ENCODE peak calls at places on chromosomes 7 and 10, in six cellular contexts. Z is transverse colon, V is GM12864, P is fibroblast of mammary gland, X is HL-60, J is brain microvascular endothelial cell. K is an unnamed sample.

GRCh38 chr10:34273340-34273739 is 541.8 kb downstream of the PARD3 start:
- DNase-seq in Z (no peak), V (no peak), P (no peak), X (no peak), J (no peak), K (no peak)

GRCh38 chr10:8130973-8131911 is 76.8 kb downstream of the GATA3 start:
- DNase-seq in Z (no peak), V (peak), P (peak), X (no peak), J (no peak), K (peak)

GRCh38 chr10:119333146-119333792 is 125.9 kb downstream of the GRK5 start:
- DNase-seq in Z (no peak), V (no peak), P (peak), X (no peak), J (peak), K (no peak)

GRCh38 chr10:16570731-16571130 is 49.1 kb upstream of the C1QL3 start:
- DNase-seq in Z (no peak), V (peak), P (no peak), X (no peak), J (no peak), K (no peak)

GRCh38 chr10:132193907-132194552 is 7.3 kb downstream of the DPYSL4 start:
- DNase-seq in Z (no peak), V (no peak), P (no peak), X (peak), J (no peak), K (no peak)

GRCh38 chr7:84454174-84454959 is 259.8 kb upstream of the SEMA3A start:
- DNase-seq in Z (no peak), V (no peak), P (peak), X (no peak), J (no peak), K (peak)

GRCh38 chr7:134254311-134254710 is 62.4 kb downstream of the SLC35B4 start:
- DNase-seq in Z (no peak), V (no peak), P (peak), X (no peak), J (no peak), K (no peak)

GRCh38 chr7:45347804-45348203 is 190.2 kb downstream of the RAMP3 start:
- DNase-seq in Z (no peak), V (no peak), P (peak), X (no peak), J (peak), K (peak)

GRCh38 chr10:24894309-24894708 is 58.1 kb downstream of the PRTFDC1 start:
- DNase-seq in Z (no peak), V (no peak), P (peak), X (no peak), J (peak), K (peak)

GRCh38 chr10:91672021-91672608 is 39.2 kb upstream of the PPP1R3C start:
- DNase-seq in Z (no peak), V (no peak), P (peak), X (no peak), J (peak), K (peak)

GRCh38 chr10:132987671-132988571 is 45.6 kb upstream of the CFAP46 start:
- DNase-seq in Z (no peak), V (no peak), P (peak), X (no peak), J (peak), K (peak)

GRCh38 chr10:72779874-72780273 is 87.9 kb downstream of the MCU start:
- DNase-seq in Z (no peak), V (no peak), P (no peak), X (no peak), J (no peak), K (no peak)

GRCh38 chr10:60351191-60351853 is 38.4 kb downstream of the ANK3 start:
- DNase-seq in Z (no peak), V (no peak), P (no peak), X (no peak), J (no peak), K (no peak)

GRCh38 chr10:73999703-74000102 is 1.8 kb downstream of the VCL start:
- DNase-seq in Z (no peak), V (no peak), P (peak), X (no peak), J (no peak), K (peak)

GRCh38 chr7:5348134-5349004 is 65.6 kb downstream of the SLC29A4 start:
- DNase-seq in Z (no peak), V (no peak), P (no peak), X (no peak), J (no peak), K (no peak)

GRCh38 chr10:129870042-129870757 is 93.9 kb downstream of the EBF3 start:
- DNase-seq in Z (no peak), V (no peak), P (no peak), X (no peak), J (no peak), K (no peak)

GRCh38 chr7:1883031-1883761 is 213.1 kb downstream of the ELFN1 start:
- DNase-seq in Z (no peak), V (no peak), P (peak), X (peak), J (peak), K (peak)

GRCh38 chr7:76352193-76352592 is 6.6 kb downstream of the YWHAG start:
- DNase-seq in Z (no peak), V (no peak), P (peak), X (no peak), J (no peak), K (no peak)

GRCh38 chr7:29370531-29371314 is 176.1 kb downstream of the CHN2 start:
- DNase-seq in Z (peak), V (no peak), P (peak), X (no peak), J (peak), K (peak)

GRCh38 chr10:110556993-110557601 is 10.4 kb upstream of the SMC3 start:
- DNase-seq in Z (peak), V (no peak), P (peak), X (no peak), J (peak), K (peak)

GRCh38 chr10:126597206-126597605 is 73.3 kb downstream of the C10orf90 start:
- DNase-seq in Z (no peak), V (no peak), P (peak), X (no peak), J (no peak), K (no peak)

GRCh38 chr7:95886501-95887090 is 114.2 kb downstream of the DYNC1I1 start:
- DNase-seq in Z (no peak), V (no peak), P (peak), X (no peak), J (peak), K (no peak)

GRCh38 chr10:50585921-50586739 is 37.6 kb downstream of the SGMS1 start:
- DNase-seq in Z (no peak), V (no peak), P (peak), X (peak), J (peak), K (peak)

GRCh38 chr10:340646-341045 is 205.4 kb downstream of the ZMYND11 start:
- DNase-seq in Z (no peak), V (no peak), P (no peak), X (no peak), J (no peak), K (no peak)

GRCh38 chr10:133236411-133237240 is 1.0 kb upstream of the VENTX start:
- DNase-seq in Z (no peak), V (no peak), P (no peak), X (no peak), J (no peak), K (no peak)

GRCh38 chr10:93224005-93224779 is 150.5 kb downstream of the CYP26A1 start:
- DNase-seq in Z (no peak), V (no peak), P (peak), X (no peak), J (no peak), K (no peak)

GRCh38 chr10:96719205-96719604 is 1.1 kb downstream of the PIK3AP1 start:
- DNase-seq in Z (no peak), V (no peak), P (no peak), X (no peak), J (no peak), K (no peak)
- TF ChIP-seq CTCF in Z (no peak), V (peak), P (no peak), X (no peak), J (no peak), K (no peak)

GRCh38 chr7:20793686-20794394 is 7.2 kb upstream of the SP8 start:
- DNase-seq in Z (no peak), V (no peak), P (no peak), X (no peak), J (no peak), K (no peak)
- H3K4me3 ChIP-seq in Z (no peak), V (no peak), P (no peak), X (no peak), J (no peak), K (no peak)

GRCh38 chr7:66740302-66740979 is at the start of gene RABGEF1:
- DNase-seq in Z (peak), V (peak), P (peak), X (peak), J (peak), K (peak)
- TF ChIP-seq CTCF in Z (no peak), V (no peak), P (no peak), X (no peak), J (no peak), K (no peak)

GRCh38 chr10:128211064-128211504 is 84.9 kb upstream of the MKI67 start:
- DNase-seq in Z (no peak), V (no peak), P (no peak), X (no peak), J (no peak), K (no peak)
- H3K4me3 ChIP-seq in Z (peak), V (no peak), P (no peak), X (no peak), J (no peak), K (no peak)

DNA sequence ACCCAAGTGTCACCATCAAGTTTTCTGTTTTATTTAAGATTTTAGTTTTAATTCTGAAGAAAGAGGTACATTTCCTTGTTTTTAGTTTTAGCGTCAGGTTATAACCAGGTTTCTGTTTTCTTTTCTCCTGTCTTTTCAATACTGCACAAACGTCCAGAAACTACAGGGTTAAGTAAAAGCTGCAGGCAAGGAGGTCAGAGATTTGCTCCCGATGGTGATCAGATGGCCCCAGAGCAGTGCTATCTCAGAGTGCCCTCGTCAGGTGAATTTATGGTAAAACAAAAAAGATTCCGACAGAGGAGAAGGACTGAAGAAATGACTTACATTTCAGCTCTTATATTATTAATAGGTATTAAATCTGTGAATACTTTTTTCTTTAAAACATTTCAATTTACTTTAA is 128.2 kb downstream of the STRA8 start:
- DNase-seq in Z (no peak), V (no peak), P (no peak), X (no peak), J (no peak), K (no peak)
- TF ChIP-seq CTCF in Z (no peak), V (no peak), P (no peak), X (no peak), J (no peak), K (no peak)

GRCh38 chr7:80037689-80038088 is 96.9 kb upstream of the GNAI1 start:
- DNase-seq in Z (no peak), V (no peak), P (no peak), X (no peak), J (no peak), K (no peak)
- H3K4me3 ChIP-seq in Z (no peak), V (no peak), P (no peak), X (no peak), J (no peak), K (no peak)

DNA sequence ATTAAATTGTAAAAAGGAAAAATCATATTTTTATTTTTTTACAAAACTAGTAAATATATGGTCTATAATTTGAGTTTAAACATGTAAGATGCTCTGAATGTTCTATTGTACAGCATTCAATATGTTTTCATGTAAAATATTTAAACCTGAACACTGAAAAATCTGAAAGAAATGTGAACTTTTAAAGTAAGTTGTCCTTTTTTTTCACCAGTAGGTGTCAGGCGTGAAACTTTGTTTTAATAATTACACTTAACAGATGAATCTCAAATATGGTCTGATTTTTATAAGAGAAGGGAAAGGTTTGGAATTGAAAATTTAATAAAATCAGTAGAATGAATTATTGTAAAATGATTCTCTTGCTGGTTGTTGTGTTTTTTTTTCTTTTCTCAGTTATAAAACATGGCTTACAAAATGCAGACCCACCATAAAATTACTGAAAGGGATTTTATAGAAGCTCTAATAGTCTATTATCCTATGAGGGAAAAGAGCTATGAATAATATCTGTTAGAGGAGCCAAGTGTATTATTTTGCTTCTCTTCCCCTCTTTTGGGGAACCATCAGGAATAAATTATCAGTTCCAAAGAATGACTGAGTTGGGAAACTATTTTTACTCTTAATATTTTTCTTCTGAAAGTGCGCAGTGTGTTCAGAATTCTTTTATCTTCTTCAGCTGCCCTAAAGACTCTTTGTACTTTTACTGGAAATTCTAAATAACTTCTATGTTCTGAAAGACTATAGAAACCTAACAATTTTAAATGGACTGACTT is 217.7 kb upstream of the FZD1 start:
- DNase-seq in Z (no peak), V (no peak), P (peak), X (no peak), J (no peak), K (peak)
- TF ChIP-seq CTCF in Z (no peak), V (peak), P (peak), X (no peak), J (peak), K (peak)

DNA sequence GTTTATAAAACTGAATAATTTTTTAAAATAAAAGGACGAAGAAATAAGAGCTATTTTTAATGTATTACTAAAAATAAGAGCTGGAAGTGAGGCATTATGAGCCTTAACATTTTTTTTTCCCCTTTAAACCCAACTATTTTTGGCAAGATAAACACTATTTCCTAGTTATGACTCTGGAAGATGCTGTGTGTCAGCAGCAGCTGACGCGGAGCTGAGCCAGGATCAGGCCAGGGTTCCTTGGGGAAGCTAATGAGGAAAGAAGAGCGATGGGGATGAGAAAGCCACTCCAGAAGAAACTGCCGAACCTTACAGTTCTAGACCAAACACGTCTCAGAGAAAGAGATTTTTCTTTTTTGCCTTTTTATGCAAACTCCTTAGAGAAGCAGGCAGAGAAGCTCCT is 85.9 kb downstream of the USP6NL start:
- DNase-seq in Z (peak), V (no peak), P (peak), X (no peak), J (no peak), K (peak)
- H3K4me3 ChIP-seq in Z (no peak), V (no peak), P (no peak), X (no peak), J (no peak), K (no peak)